ENCODE peak calls at places on chromosomes 12 and 14, in nine cellular contexts. A is cardiac fibroblast, G is astrocyte, D is kidney, V is mucosa of descending colon, U is GM12864, Q is uterus, O is NB4, F is RWPE1. N is an unnamed sample.
A peak's percentile ranks its signal among the peaks of the same experiment; 100 is the strongest.

GRCh38 chr14:104446611-104447010 is 133.0 kb upstream of the C14orf180 start:
- DNase-seq in Q (no peak), V (no peak), A (no peak), D (no peak), U (no peak), O (no peak), F (no peak), G (no peak), N (no peak)

GRCh38 chr12:92304335-92305066 is 158.9 kb upstream of the BTG1 start:
- DNase-seq in U (no peak), D (no peak), G (peak; percentile 34), Q (no peak), O (no peak), V (no peak), A (no peak), F (no peak), N (no peak)

GRCh38 chr14:59154383-59154782 is 34.1 kb upstream of the DAAM1 start:
- DNase-seq in G (no peak), V (no peak), O (no peak), D (no peak), Q (no peak), U (no peak), F (no peak), A (no peak), N (no peak)

GRCh38 chr12:15823360-15824128 is 34.4 kb upstream of the EPS8 start:
- DNase-seq in Q (no peak), D (no peak), A (peak; percentile 20), F (no peak), V (no peak), G (no peak), O (no peak), U (no peak), N (no peak)

GRCh38 chr12:46915082-46915481 is 89.3 kb upstream of the SLC38A4 start:
- DNase-seq in D (no peak), G (peak; percentile 92), A (peak; percentile 79), F (no peak), U (no peak), Q (peak; percentile 46), O (no peak), V (peak; percentile 29), N (no peak)

GRCh38 chr14:48967419-48967818 is 618.8 kb downstream of the RPS29 start:
- DNase-seq in G (peak; percentile 10), O (no peak), D (no peak), Q (no peak), F (no peak), V (no peak), A (no peak), U (no peak), N (no peak)

GRCh38 chr14:33598582-33598981 is 352.3 kb downstream of the EGLN3 start:
- DNase-seq in F (no peak), V (no peak), Q (no peak), G (no peak), U (no peak), D (no peak), A (no peak), O (no peak), N (no peak)

GRCh38 chr14:51020024-51020710 is 74.7 kb downstream of the TRIM9 start:
- DNase-seq in V (no peak), G (peak; percentile 77), O (no peak), A (no peak), U (no peak), Q (no peak), F (no peak), D (no peak), N (no peak)

GRCh38 chr14:40417777-40418401 is 985.7 kb upstream of the FBXO33 start:
- DNase-seq in D (no peak), G (no peak), U (no peak), A (peak; percentile 6), F (peak; percentile 17), V (no peak), Q (no peak), O (peak; percentile 59), N (no peak)

GRCh38 chr14:73878436-73878835 is 8.2 kb upstream of the ZNF410 start:
- DNase-seq in D (no peak), V (no peak), O (no peak), F (no peak), A (no peak), G (peak; percentile 39), U (no peak), Q (no peak), N (no peak)

GRCh38 chr14:106491851-106492250 is 965.5 kb downstream of the TMEM121 start:
- DNase-seq in U (no peak), V (peak; percentile 19), O (peak; percentile 7), F (no peak), D (no peak), A (peak; percentile 25), G (no peak), Q (no peak), N (no peak)
- TF ChIP-seq CTCF in U (peak; percentile 82), V (no peak), O (peak; percentile 45), F (peak; percentile 27), D (no peak), A (peak; percentile 39), G (no peak), Q (no peak), N (no peak)

DNA sequence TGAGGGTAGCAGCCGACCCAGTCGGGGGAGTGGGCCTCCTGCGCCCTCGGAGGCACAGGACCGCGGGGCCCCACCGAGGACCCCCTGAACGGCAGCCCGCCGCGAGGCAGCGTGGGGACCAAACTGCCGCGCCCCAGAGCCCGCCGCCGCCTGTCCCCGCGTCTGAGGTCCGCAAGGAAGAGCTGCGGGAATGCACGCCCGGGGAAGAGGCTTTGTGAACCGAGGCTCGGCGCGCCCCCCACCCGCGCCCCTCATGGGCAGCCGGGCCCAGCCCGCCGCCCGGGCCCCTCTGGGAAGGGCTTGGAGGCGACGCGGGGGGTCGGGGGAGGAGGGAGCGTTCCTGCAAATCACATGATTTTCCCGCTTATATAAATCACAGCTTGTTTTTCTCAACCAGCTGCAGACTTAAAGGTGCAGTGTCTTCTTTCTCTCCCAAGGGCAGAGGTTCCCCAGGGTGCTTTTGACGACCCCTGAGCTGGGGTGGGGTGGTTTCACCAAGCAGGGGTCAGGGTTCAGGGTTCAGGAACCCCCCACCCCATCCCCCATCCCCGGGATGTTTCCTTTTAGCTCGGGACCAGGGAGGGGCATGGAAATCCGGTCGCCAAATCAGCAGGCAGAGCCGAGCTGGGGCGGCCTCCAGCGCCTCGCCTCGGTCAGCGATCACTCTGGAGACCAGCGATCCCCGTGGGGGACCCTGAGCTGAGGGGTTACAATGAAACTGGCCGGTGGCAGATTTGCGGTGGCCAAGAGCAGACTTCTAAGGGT is 44.7 kb upstream of the ATP23 start:
- DNase-seq in A (peak; percentile 74), F (peak; percentile 26), G (peak; percentile 54), Q (peak; percentile 84), U (no peak), V (peak; percentile 83), O (no peak), D (peak; percentile 95), N (no peak)
- TF ChIP-seq CTCF in A (peak; percentile 35), F (peak; percentile 56), G (no peak), Q (peak; percentile 64), U (no peak), V (peak; percentile 15), O (no peak), D (peak; percentile 42), N (no peak)

GRCh38 chr14:81303258-81303935 is 82.6 kb upstream of the GTF2A1 start:
- DNase-seq in Q (no peak), F (no peak), G (no peak), V (peak; percentile 92), U (peak; percentile 55), D (peak; percentile 86), A (no peak), O (peak; percentile 44), N (no peak)

GRCh38 chr14:81301813-81302212 is 81.1 kb upstream of the GTF2A1 start:
- DNase-seq in V (no peak), A (no peak), Q (no peak), D (no peak), U (no peak), O (no peak), F (no peak), G (no peak), N (no peak)

GRCh38 chr14:81305743-81306142 is 85.0 kb upstream of the GTF2A1 start:
- DNase-seq in F (no peak), Q (no peak), O (no peak), V (no peak), U (no peak), G (no peak), D (no peak), A (no peak), N (no peak)

GRCh38 chr14:81301371-81301770 is 80.6 kb upstream of the GTF2A1 start:
- DNase-seq in A (no peak), O (no peak), V (no peak), G (no peak), F (no peak), D (no peak), U (no peak), Q (no peak), N (no peak)

DNA sequence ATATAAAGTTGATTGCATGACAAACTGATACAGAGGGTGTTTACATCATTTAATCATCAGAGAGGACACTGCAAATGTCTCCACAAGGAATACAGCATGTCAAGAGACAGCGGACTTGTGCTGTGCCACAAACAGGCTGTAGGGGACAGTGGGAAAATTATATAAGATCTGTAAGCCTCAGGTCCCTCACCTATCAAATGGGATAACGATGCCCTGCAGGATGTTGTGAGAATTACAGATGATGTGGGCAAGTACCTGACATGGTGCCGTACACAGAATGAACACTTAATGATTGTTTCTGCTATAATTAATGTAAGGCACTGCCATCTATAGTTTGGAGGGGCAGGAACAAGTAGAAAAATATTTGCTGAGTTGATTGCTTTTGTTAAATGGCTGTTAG is 81.9 kb upstream of the GTF2A1 start:
- DNase-seq in F (no peak), O (no peak), A (no peak), U (no peak), Q (no peak), D (no peak), G (no peak), V (no peak), N (no peak)
- TF ChIP-seq CTCF in F (no peak), O (no peak), A (no peak), U (peak; percentile 24), Q (no peak), D (no peak), G (no peak), V (no peak), N (no peak)

DNA sequence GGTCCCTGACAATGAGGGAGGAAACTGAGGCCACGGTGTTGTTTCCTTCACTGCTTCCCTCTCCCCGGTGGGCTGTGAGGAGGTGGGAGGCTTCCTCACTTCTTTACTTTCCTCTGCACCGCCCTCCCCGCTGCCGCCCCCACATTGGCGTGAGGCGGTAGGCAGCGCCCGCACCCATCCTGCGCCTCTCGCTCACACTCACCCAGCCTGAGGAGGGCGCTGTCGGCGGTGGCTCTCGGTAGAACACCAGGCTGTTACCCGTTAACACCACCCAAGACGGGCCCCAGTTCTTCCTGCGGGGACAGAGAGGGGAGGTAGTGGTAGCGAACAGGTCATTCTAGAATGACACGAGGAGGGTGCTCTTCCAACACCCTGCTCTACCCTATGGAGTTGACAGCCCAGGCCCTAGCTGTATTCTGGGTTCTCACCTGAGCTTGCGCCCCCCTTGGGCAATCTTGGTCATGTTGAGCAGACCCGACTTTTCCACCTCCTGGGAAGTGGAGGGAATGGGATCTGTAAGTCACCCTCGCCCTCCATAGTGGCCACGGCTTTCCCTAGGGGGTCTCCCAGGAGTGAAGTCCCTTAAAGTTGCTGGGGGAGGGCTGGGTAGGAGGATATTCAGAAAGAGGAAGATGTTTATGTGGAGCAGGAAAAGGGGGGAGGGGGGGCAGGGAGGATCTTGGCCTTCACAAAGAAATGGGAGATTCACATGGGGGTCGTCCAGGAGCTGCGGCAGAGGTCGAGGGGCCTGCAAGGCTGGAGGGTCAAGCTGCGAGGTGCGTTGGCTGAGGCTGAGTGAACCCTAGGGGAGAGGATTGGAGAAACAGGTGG is 3.3 kb downstream of the ARHGAP9 start:
- DNase-seq in A (no peak), F (no peak), V (no peak), O (peak; percentile 62), G (no peak), U (no peak), D (peak; percentile 78), Q (no peak), N (no peak)
- TF ChIP-seq CTCF in A (no peak), F (no peak), V (no peak), O (peak; percentile 24), G (no peak), U (peak; percentile 73), D (no peak), Q (no peak), N (no peak)